ENCODE peak calls at places on chromosomes 2 and 18, in seven cellular contexts. O, J, V, N, K, M and D are unnamed samples.
A peak's percentile ranks its signal among the peaks of the same experiment; 100 is the strongest.

GRCh38 chr2:3625186-3625585 is 30.3 kb downstream of the COLEC11 start:
- DNase-seq in N (peak; percentile 33), M (no peak), J (no peak), V (no peak), O (no peak), K (no peak), D (no peak)

GRCh38 chr2:28488858-28489575 is 6.8 kb upstream of the PLB1 start:
- DNase-seq in V (no peak), O (no peak), N (no peak), J (no peak), M (no peak), K (no peak), D (no peak)

GRCh38 chr18:46591821-46592391 is 65.1 kb downstream of the LOXHD1 start:
- DNase-seq in N (no peak), V (no peak), M (no peak), O (no peak), K (no peak), J (no peak), D (no peak)

GRCh38 chr2:220334871-220335590 is 707.6 kb downstream of the SLC4A3 start:
- DNase-seq in J (peak; percentile 57), K (no peak), M (no peak), V (no peak), N (no peak), O (no peak), D (no peak)

GRCh38 chr2:88253375-88253774 is 83.2 kb downstream of the THNSL2 start:
- DNase-seq in O (no peak), M (no peak), N (no peak), V (no peak), K (no peak), J (no peak), D (no peak)

GRCh38 chr2:28683100-28683706 is 68.4 kb upstream of the PPP1CB start:
- DNase-seq in N (peak; percentile 94), J (peak; percentile 97), V (no peak), K (peak; percentile 85), O (peak; percentile 88), M (peak; percentile 40), D (no peak)

GRCh38 chr2:106159867-106160785 is 34.0 kb downstream of the UXS1 start:
- DNase-seq in O (no peak), N (no peak), M (no peak), J (no peak), V (no peak), K (no peak), D (peak; percentile 28)

GRCh38 chr2:64626146-64626809 is 27.4 kb downstream of the SERTAD2 start:
- DNase-seq in K (no peak), J (peak; percentile 72), N (no peak), O (no peak), V (no peak), M (no peak), D (no peak)

GRCh38 chr2:9775351-9775750 is 67.9 kb upstream of the TAF1B start:
- DNase-seq in J (no peak), M (no peak), V (no peak), K (peak; percentile 21), N (no peak), O (no peak), D (no peak)

GRCh38 chr2:54899576-54900200 is 150.6 kb downstream of the RTN4 start:
- DNase-seq in O (peak; percentile 80), N (no peak), M (no peak), J (peak; percentile 13), K (no peak), V (peak; percentile 3), D (no peak)

GRCh38 chr2:30484995-30485394 is 37.9 kb downstream of the LCLAT1 start:
- DNase-seq in M (no peak), K (no peak), N (no peak), J (no peak), O (no peak), V (no peak), D (no peak)

GRCh38 chr2:30484145-30484544 is 37.1 kb downstream of the LCLAT1 start:
- DNase-seq in V (no peak), K (no peak), N (no peak), M (no peak), J (no peak), O (no peak), D (no peak)

GRCh38 chr2:30481323-30481800 is 34.3 kb downstream of the LCLAT1 start:
- DNase-seq in V (no peak), J (no peak), N (peak; percentile 54), M (no peak), O (no peak), K (peak; percentile 63), D (no peak)

GRCh38 chr2:30480703-30481322 is 33.8 kb downstream of the LCLAT1 start:
- DNase-seq in J (no peak), K (no peak), N (no peak), V (no peak), O (no peak), M (no peak), D (no peak)

DNA sequence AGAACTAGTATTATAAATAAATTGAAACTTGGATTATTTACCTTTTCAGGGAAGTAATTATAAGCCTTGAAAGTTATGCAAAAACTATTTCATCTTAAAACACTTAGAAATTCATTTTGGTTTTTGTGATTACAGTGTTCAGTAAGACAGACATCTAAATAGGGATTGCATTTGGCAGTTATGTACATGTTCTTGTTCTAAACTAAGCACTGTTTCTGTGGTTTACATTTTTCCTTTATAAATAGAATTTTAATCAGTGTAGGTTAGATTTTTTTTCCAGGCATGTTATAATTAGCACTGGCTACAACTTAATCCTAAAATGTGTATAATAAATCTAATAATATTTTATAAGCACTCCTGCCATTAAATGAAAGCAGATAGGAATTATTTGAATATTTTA is 35.0 kb downstream of the LCLAT1 start:
- DNase-seq in N (no peak), O (no peak), M (no peak), V (no peak), K (no peak), J (no peak), D (no peak)
- H3K27ac ChIP-seq in N (no peak overlapping the region), O (no peak overlapping the region), M (no peak overlapping the region), V (no peak overlapping the region), K (no peak overlapping the region), J (no peak overlapping the region), D (no peak overlapping the region)

GRCh38 chr2:17822452-17823117 is 6.3 kb downstream of the MSGN1 start:
- DNase-seq in V (no peak), M (no peak), N (no peak), O (no peak), K (no peak), J (no peak), D (no peak)
- H3K27ac ChIP-seq in V (no peak overlapping the region), M (no peak overlapping the region), N (peak overlapping the region; percentile 92), O (no peak overlapping the region), K (no peak overlapping the region), J (no peak overlapping the region), D (no peak overlapping the region)

GRCh38 chr2:168138911-168139310 is 108.5 kb downstream of the STK39 start:
- DNase-seq in N (no peak), J (no peak), M (no peak), V (peak; percentile 54), K (no peak), O (no peak), D (no peak)
- H3K27ac ChIP-seq in N (no peak overlapping the region), J (no peak overlapping the region), M (no peak overlapping the region), V (no peak overlapping the region), K (no peak overlapping the region), O (no peak overlapping the region), D (no peak overlapping the region)

GRCh38 chr2:43105586-43106562 is 120.5 kb downstream of the ZFP36L2 start:
- DNase-seq in K (peak; percentile 73), J (no peak), N (peak; percentile 69), M (no peak), V (no peak), O (peak; percentile 93), D (no peak)

GRCh38 chr2:43102366-43103092 is 123.9 kb downstream of the ZFP36L2 start:
- DNase-seq in N (peak; percentile 84), K (no peak), J (no peak), M (no peak), V (no peak), O (peak; percentile 87), D (no peak)

GRCh38 chr2:43104763-43105162 is 121.6 kb downstream of the ZFP36L2 start:
- DNase-seq in O (no peak), M (no peak), V (no peak), J (no peak), K (no peak), N (no peak), D (no peak)

GRCh38 chr2:43103093-43103404 is 123.4 kb downstream of the ZFP36L2 start:
- DNase-seq in K (no peak), N (no peak), J (no peak), O (no peak), V (no peak), M (no peak), D (no peak)

GRCh38 chr2:43104106-43104505 is 122.3 kb downstream of the ZFP36L2 start:
- DNase-seq in J (no peak), V (no peak), N (no peak), O (no peak), K (no peak), M (no peak), D (no peak)
- H3K27ac ChIP-seq in J (no peak overlapping the region), V (no peak overlapping the region), N (no peak overlapping the region), O (no peak overlapping the region), K (peak overlapping the region; percentile 83), M (no peak overlapping the region), D (no peak overlapping the region)

GRCh38 chr18:44715245-44715644 is 34.6 kb downstream of the SETBP1 start:
- DNase-seq in V (no peak), J (peak; percentile 42), K (no peak), O (peak; percentile 52), M (no peak), N (peak; percentile 80), D (no peak)
- H3K27ac ChIP-seq in V (peak overlapping the region; percentile 11), J (no peak overlapping the region), K (peak overlapping the region; percentile 11), O (no peak overlapping the region), M (no peak overlapping the region), N (peak overlapping the region; percentile 70), D (no peak overlapping the region)

GRCh38 chr2:219290381-219291171 is 11.4 kb downstream of the DNAJB2 start:
- DNase-seq in M (no peak), V (no peak), K (no peak), N (peak; percentile 46), O (no peak), J (no peak), D (no peak)
- H3K27ac ChIP-seq in M (no peak overlapping the region), V (no peak overlapping the region), K (no peak overlapping the region), N (no peak overlapping the region), O (no peak overlapping the region), J (no peak overlapping the region), D (no peak overlapping the region)